ENCODE peak calls at places on chromosome 18, in five cellular contexts. R, F, V, Y and Z are unnamed samples.

GRCh38 chr18:67425724-67426123 is 90.8 kb downstream of the DSEL start:
- DNase-seq in Y (no peak), R (no peak), V (no peak), F (no peak), Z (no peak)

GRCh38 chr18:13376841-13377351 is 158.3 kb downstream of the LDLRAD4 start:
- DNase-seq in F (no peak), R (no peak), Y (no peak), V (no peak), Z (no peak)

GRCh38 chr18:24118750-24119577 is 19.9 kb upstream of the CABYR start:
- DNase-seq in V (peak; percentile 69), F (peak; percentile 3), Y (peak; percentile 80), R (peak; percentile 19), Z (peak; percentile 89)

GRCh38 chr18:1499265-1499664 is 594.6 kb downstream of the ADCYAP1 start:
- DNase-seq in V (no peak), R (no peak), F (no peak), Y (no peak), Z (peak; percentile 60)

GRCh38 chr18:33469699-33470098 is 29.2 kb upstream of the CCDC178 start:
- DNase-seq in R (no peak), Y (no peak), F (no peak), V (no peak), Z (no peak)

GRCh38 chr18:74731097-74731496 is 133.4 kb downstream of the ZNF407 start:
- DNase-seq in R (no peak), Y (no peak), V (no peak), F (no peak), Z (no peak)

GRCh38 chr18:55415258-55415871 is 172.6 kb downstream of the TCF4 start:
- DNase-seq in V (peak; percentile 92), Y (peak; percentile 89), F (peak; percentile 60), R (peak; percentile 80), Z (peak; percentile 96)

GRCh38 chr18:29285471-29285870 is 1108.5 kb upstream of the CDH2 start:
- DNase-seq in Y (no peak), V (no peak), R (no peak), F (no peak), Z (no peak)

GRCh38 chr18:57542801-57543427 is 43.6 kb downstream of the FECH start:
- DNase-seq in V (no peak), F (no peak), Y (no peak), R (no peak), Z (peak; percentile 87)

GRCh38 chr18:36441872-36442271 is 144.4 kb downstream of the FHOD3 start:
- DNase-seq in R (no peak), F (no peak), Y (no peak), V (no peak), Z (peak; percentile 53)

GRCh38 chr18:50973367-50974126 is 5.7 kb downstream of the ELAC1 start:
- DNase-seq in F (no peak), Y (peak; percentile 47), R (no peak), V (no peak), Z (peak; percentile 37)

GRCh38 chr18:3207565-3207964 is 12.2 kb downstream of the MYOM1 start:
- DNase-seq in F (no peak), Y (peak; percentile 22), V (no peak), R (no peak), Z (no peak)

GRCh38 chr18:51009071-51009470 is 20.9 kb upstream of the SMAD4 start:
- DNase-seq in Y (no peak), V (no peak), F (no peak), R (no peak), Z (peak; percentile 98)

GRCh38 chr18:25420091-25420490 is 68.1 kb upstream of the ZNF521 start:
- DNase-seq in R (no peak), V (no peak), F (no peak), Y (no peak), Z (no peak)

GRCh38 chr18:8503287-8503686 is 106.0 kb upstream of the RAB12 start:
- DNase-seq in Y (no peak), R (no peak), V (no peak), F (no peak), Z (peak; percentile 73)